ENCODE peak calls at places on chromosomes 16 and 17, in seven cellular contexts. M is AML-193; A is NCI-H2029; T is glutamatergic neuron; W is activated CD4-positive, alpha-beta T cell treated with anti-CD3 and anti-CD28 coated beads for 4 hours; S is CD8-positive, alpha-beta T cell; E is CD8-positive, alpha-beta memory T cell. R is an unnamed sample.
A peak's percentile ranks its signal among the peaks of the same experiment; 100 is the strongest.

GRCh38 chr17:41492771-41493170 is 3.1 kb upstream of the KRT36 start:
- DNase-seq in M (no peak), S (no peak), T (no peak), A (peak; percentile 16), E (no peak), W (no peak), R (no peak)

GRCh38 chr17:50033316-50033715 is 22.6 kb upstream of the ITGA3 start:
- DNase-seq in T (no peak), S (no peak), A (no peak), W (no peak), M (no peak), E (no peak), R (no peak)

GRCh38 chr16:17768257-17768656 is 297.5 kb upstream of the XYLT1 start:
- DNase-seq in A (no peak), S (no peak), W (no peak), M (no peak), T (no peak), E (no peak), R (no peak)

GRCh38 chr17:38535886-38536285 is 69.9 kb downstream of the SRCIN1 start:
- DNase-seq in E (no peak), A (no peak), T (no peak), S (no peak), W (no peak), M (no peak), R (no peak)

GRCh38 chr17:17666111-17666714 is 15.0 kb upstream of the RAI1 start:
- DNase-seq in E (no peak), A (no peak), M (no peak), W (no peak), T (no peak), S (no peak), R (no peak)

GRCh38 chr17:35879748-35880654 is at the start of gene CCL5:
- DNase-seq in E (peak; percentile 74), W (no peak), A (no peak), M (peak; percentile 83), T (no peak), S (no peak), R (peak; percentile 39)

GRCh38 chr16:74699666-74700065 is 996 bp downstream of the MLKL start:
- DNase-seq in W (no peak), S (no peak), T (no peak), M (no peak), E (no peak), A (no peak), R (no peak)

GRCh38 chr17:42281571-42282096 is 5.4 kb upstream of the STAT5B start:
- DNase-seq in W (no peak), A (peak; percentile 79), M (no peak), T (no peak), S (no peak), E (no peak), R (no peak)

GRCh38 chr16:89564476-89565255 is 4.2 kb downstream of the RPL13 start:
- DNase-seq in A (no peak), M (no peak), S (no peak), W (no peak), T (no peak), E (no peak), R (no peak)

GRCh38 chr17:35747540-35748017 is 5.5 kb downstream of the GAS2L2 start:
- DNase-seq in M (peak; percentile 76), W (peak; percentile 72), A (peak; percentile 53), S (peak; percentile 70), E (peak; percentile 67), T (peak; percentile 84), R (peak; percentile 72)

GRCh38 chr17:6163632-6164319 is 93.6 kb downstream of the WSCD1 start:
- DNase-seq in T (no peak), A (peak; percentile 90), M (no peak), E (no peak), W (no peak), S (no peak), R (no peak)

GRCh38 chr17:72591500-72592241 is 470.9 kb downstream of the SOX9 start:
- DNase-seq in W (peak; percentile 20), T (peak; percentile 31), M (no peak), E (no peak), A (no peak), S (no peak), R (no peak)

GRCh38 chr17:954431-955164 is 25.0 kb downstream of the NXN start:
- DNase-seq in S (no peak), A (no peak), M (no peak), T (no peak), W (no peak), E (no peak), R (no peak)

GRCh38 chr16:64098451-64098850 is 1023.4 kb downstream of the CDH11 start:
- DNase-seq in W (no peak), T (no peak), M (no peak), E (no peak), A (no peak), S (no peak), R (no peak)

GRCh38 chr16:26795184-26795583 is 271.5 kb upstream of the C16orf82 start:
- DNase-seq in W (no peak), S (no peak), E (no peak), A (peak; percentile 9), T (no peak), M (peak; percentile 2), R (no peak)

GRCh38 chr17:43784068-43784467 is 3.8 kb downstream of the CFAP97D1 start:
- DNase-seq in W (no peak), E (no peak), S (no peak), A (no peak), M (no peak), T (no peak), R (no peak)

GRCh38 chr16:88566158-88566557 is 4.0 kb upstream of the ZC3H18 start:
- DNase-seq in A (no peak), E (no peak), W (peak; percentile 43), T (no peak), S (no peak), M (no peak), R (no peak)

GRCh38 chr16:11612110-11612981 is 25.6 kb upstream of the LITAF start:
- DNase-seq in S (no peak), E (no peak), W (no peak), A (no peak), T (no peak), M (peak; percentile 81), R (no peak)

GRCh38 chr16:46428108-46429061 is 192.8 kb downstream of the SHCBP1 start:
- DNase-seq in A (no peak), W (no peak), S (no peak), T (peak; percentile 5), E (no peak), M (no peak), R (no peak)

GRCh38 chr16:69929480-69929879 is 21.7 kb upstream of the CLEC18A start:
- DNase-seq in E (no peak), W (no peak), A (no peak), M (no peak), S (no peak), T (no peak), R (no peak)

GRCh38 chr16:61665512-61665911 is 370.7 kb downstream of the CDH8 start:
- DNase-seq in T (no peak), W (no peak), E (no peak), A (no peak), M (no peak), S (no peak), R (no peak)

GRCh38 chr17:81859906-81860755 is at the start of gene P4HB:
- DNase-seq in W (no peak), E (no peak), M (no peak), A (no peak), T (peak; percentile 96), S (no peak), R (peak; percentile 96)

GRCh38 chr17:81553018-81553615 is 964 bp upstream of the FAAP100 start:
- DNase-seq in S (peak; percentile 57), T (peak; percentile 73), A (peak; percentile 84), W (peak; percentile 78), E (peak; percentile 72), M (peak; percentile 94), R (peak; percentile 67)

GRCh38 chr16:49483651-49484451 is 110.2 kb downstream of the C16orf78 start:
- DNase-seq in W (no peak), T (peak; percentile 9), M (no peak), S (no peak), E (no peak), A (no peak), R (no peak)